ENCODE peak calls at places on chromosomes 6 and 20, in seven cellular contexts. One of them, this sample, is unnamed.

GRCh38 chr6:45422541-45423110 is 44.9 kb upstream of the SUPT3H start:
- DNase-seq in IMR-90: peak; percentile 55
- DNase-seq in upper lobe of right lung: no peak
- DNase-seq in neural crest cell: no peak
- DNase-seq in HCT116: no peak
- DNase-seq in heart right ventricle: peak; percentile 35
- DNase-seq in fibroblast of mammary gland: no peak
- DNase-seq in this sample: no peak

GRCh38 chr6:167450631-167451030 is 125.7 kb downstream of the TTLL2 start:
- DNase-seq in fibroblast of mammary gland: no peak
- DNase-seq in upper lobe of right lung: no peak
- DNase-seq in HCT116: no peak
- DNase-seq in neural crest cell: no peak
- DNase-seq in IMR-90: no peak
- DNase-seq in heart right ventricle: no peak
- DNase-seq in this sample: no peak

GRCh38 chr20:23061713-23062561 is 12.5 kb upstream of the THBD start:
- DNase-seq in heart right ventricle: peak; percentile 44
- DNase-seq in fibroblast of mammary gland: peak; percentile 74
- DNase-seq in neural crest cell: no peak
- DNase-seq in IMR-90: peak; percentile 57
- DNase-seq in HCT116: no peak
- DNase-seq in upper lobe of right lung: no peak
- DNase-seq in this sample: no peak

GRCh38 chr20:57663681-57664451 is 43.6 kb upstream of the ZBP1 start:
- DNase-seq in IMR-90: no peak
- DNase-seq in heart right ventricle: no peak
- DNase-seq in HCT116: no peak
- DNase-seq in upper lobe of right lung: peak; percentile 61
- DNase-seq in neural crest cell: no peak
- DNase-seq in fibroblast of mammary gland: no peak
- DNase-seq in this sample: no peak

GRCh38 chr6:32089082-32089828 is 19.9 kb downstream of the TNXB start:
- DNase-seq in heart right ventricle: no peak
- DNase-seq in upper lobe of right lung: peak; percentile 60
- DNase-seq in HCT116: no peak
- DNase-seq in IMR-90: no peak
- DNase-seq in neural crest cell: no peak
- DNase-seq in fibroblast of mammary gland: no peak
- DNase-seq in this sample: no peak

GRCh38 chr6:32882879-32883250 is 28.9 kb downstream of the PSMB9 start:
- DNase-seq in upper lobe of right lung: no peak
- DNase-seq in HCT116: no peak
- DNase-seq in IMR-90: peak; percentile 82
- DNase-seq in fibroblast of mammary gland: peak; percentile 86
- DNase-seq in neural crest cell: no peak
- DNase-seq in heart right ventricle: no peak
- DNase-seq in this sample: no peak

GRCh38 chr6:106272289-106272688 is 53.3 kb downstream of the ATG5 start:
- DNase-seq in upper lobe of right lung: no peak
- DNase-seq in HCT116: no peak
- DNase-seq in heart right ventricle: no peak
- DNase-seq in fibroblast of mammary gland: no peak
- DNase-seq in neural crest cell: no peak
- DNase-seq in IMR-90: no peak
- DNase-seq in this sample: no peak

GRCh38 chr6:44464527-44465310 is 77.2 kb downstream of the CDC5L start:
- DNase-seq in heart right ventricle: no peak
- DNase-seq in upper lobe of right lung: peak; percentile 74
- DNase-seq in fibroblast of mammary gland: peak; percentile 34
- DNase-seq in IMR-90: peak; percentile 22
- DNase-seq in neural crest cell: no peak
- DNase-seq in HCT116: no peak
- DNase-seq in this sample: no peak

GRCh38 chr6:54846857-54847721 is 518 bp downstream of the FAM83B start:
- DNase-seq in HCT116: no peak
- DNase-seq in neural crest cell: peak; percentile 14
- DNase-seq in heart right ventricle: peak; percentile 19
- DNase-seq in upper lobe of right lung: no peak
- DNase-seq in IMR-90: no peak
- DNase-seq in fibroblast of mammary gland: no peak
- DNase-seq in this sample: no peak

GRCh38 chr6:165308926-165309731 is at the start of gene C6orf118:
- DNase-seq in upper lobe of right lung: no peak
- DNase-seq in neural crest cell: peak; percentile 72
- DNase-seq in fibroblast of mammary gland: peak; percentile 47
- DNase-seq in HCT116: no peak
- DNase-seq in IMR-90: peak; percentile 59
- DNase-seq in heart right ventricle: peak; percentile 34
- DNase-seq in this sample: peak; percentile 81

GRCh38 chr20:50611128-50611810 is 80.1 kb downstream of the RIPOR3 start:
- DNase-seq in heart right ventricle: no peak
- DNase-seq in IMR-90: peak; percentile 36
- DNase-seq in HCT116: no peak
- DNase-seq in fibroblast of mammary gland: no peak
- DNase-seq in upper lobe of right lung: no peak
- DNase-seq in neural crest cell: no peak
- DNase-seq in this sample: no peak
- TF ChIP-seq CTCF in heart right ventricle: no peak
- TF ChIP-seq CTCF in IMR-90: no peak
- TF ChIP-seq CTCF in HCT116: no peak
- TF ChIP-seq CTCF in fibroblast of mammary gland: no peak
- TF ChIP-seq CTCF in upper lobe of right lung: no peak
- TF ChIP-seq CTCF in neural crest cell: no peak
- TF ChIP-seq CTCF in this sample: no peak

DNA sequence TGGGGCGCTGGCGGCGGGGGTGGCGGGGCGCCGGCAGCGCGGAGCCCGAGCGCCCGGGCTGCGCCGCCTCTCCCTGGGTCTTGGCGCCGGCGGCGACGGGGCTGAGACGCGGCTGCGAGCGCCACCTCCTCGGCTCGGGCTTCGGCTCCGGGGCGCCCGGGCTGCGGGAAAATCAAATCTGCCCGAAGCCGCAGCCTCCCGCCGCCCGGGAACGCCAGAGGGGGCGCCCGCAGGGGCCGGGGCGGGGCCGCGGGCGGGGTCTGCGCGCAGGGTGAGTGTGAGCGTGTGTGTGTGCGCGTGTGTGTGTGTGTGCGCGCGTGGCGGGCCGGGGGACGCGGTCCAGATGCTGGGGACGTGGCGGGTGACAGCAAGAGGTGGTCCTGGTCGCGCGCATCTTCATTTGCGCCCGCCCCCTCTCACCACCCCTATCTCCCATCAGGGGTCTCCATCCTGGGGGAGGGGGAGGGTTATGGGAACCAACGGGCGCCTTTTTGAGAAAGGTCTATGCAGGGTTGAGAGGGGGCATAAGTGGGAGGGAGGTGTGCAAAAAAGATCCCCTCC is 655 bp upstream of the CPNE5 start:
- DNase-seq in upper lobe of right lung: no peak
- DNase-seq in IMR-90: no peak
- DNase-seq in heart right ventricle: peak; percentile 67
- DNase-seq in fibroblast of mammary gland: no peak
- DNase-seq in neural crest cell: peak; percentile 51
- DNase-seq in HCT116: peak; percentile 4
- DNase-seq in this sample: no peak
- TF ChIP-seq CTCF in upper lobe of right lung: peak; percentile 26
- TF ChIP-seq CTCF in IMR-90: peak; percentile 34
- TF ChIP-seq CTCF in heart right ventricle: no peak
- TF ChIP-seq CTCF in fibroblast of mammary gland: no peak
- TF ChIP-seq CTCF in neural crest cell: peak; percentile 42
- TF ChIP-seq CTCF in HCT116: peak; percentile 26
- TF ChIP-seq CTCF in this sample: peak; percentile 56

DNA sequence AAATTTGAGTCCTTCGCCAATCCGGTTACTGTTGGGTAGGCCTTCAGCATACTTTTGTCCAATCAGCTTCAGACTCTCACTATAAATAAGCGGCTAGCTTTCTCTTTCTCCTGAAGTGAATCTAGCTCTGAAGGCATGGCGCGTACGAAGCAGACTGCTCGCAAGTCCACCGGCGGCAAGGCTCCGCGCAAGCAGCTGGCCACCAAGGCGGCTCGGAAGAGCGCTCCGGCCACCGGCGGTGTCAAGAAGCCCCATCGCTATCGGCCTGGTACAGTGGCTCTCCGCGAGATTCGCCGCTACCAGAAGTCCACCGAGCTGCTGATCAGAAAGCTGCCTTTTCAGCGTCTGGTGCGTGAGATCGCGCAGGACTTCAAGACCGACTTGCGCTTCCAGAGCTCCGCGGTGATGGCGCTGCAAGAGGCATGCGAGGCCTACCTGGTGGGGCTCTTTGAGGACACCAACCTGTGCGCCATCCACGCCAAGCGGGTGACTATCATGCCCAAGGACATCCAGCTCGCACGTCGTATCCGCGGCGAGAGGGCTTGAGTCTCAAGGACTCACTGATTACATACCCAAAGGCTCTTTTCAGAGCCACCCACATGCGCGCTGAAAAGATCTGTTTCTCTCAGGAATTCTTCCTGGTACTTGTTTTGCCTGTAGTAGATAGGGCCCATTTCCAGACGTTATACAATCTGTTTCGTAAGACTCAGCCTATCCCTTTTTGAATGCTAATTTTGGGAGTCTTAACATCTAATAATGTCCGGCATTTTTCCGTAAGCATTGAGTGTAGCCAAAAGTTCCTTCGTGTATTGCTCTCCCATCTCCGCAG is 102.0 kb downstream of the OR2B2 start:
- DNase-seq in fibroblast of mammary gland: peak; percentile 97
- DNase-seq in heart right ventricle: peak; percentile 54
- DNase-seq in upper lobe of right lung: peak; percentile 81
- DNase-seq in HCT116: peak; percentile 97
- DNase-seq in IMR-90: peak; percentile 98
- DNase-seq in neural crest cell: peak; percentile 67
- DNase-seq in this sample: no peak
- TF ChIP-seq CTCF in fibroblast of mammary gland: no peak
- TF ChIP-seq CTCF in heart right ventricle: no peak
- TF ChIP-seq CTCF in upper lobe of right lung: no peak
- TF ChIP-seq CTCF in HCT116: no peak
- TF ChIP-seq CTCF in IMR-90: peak; percentile 16
- TF ChIP-seq CTCF in neural crest cell: no peak
- TF ChIP-seq CTCF in this sample: no peak

GRCh38 chr6:111872521-111873177 is 603 bp downstream of the FYN start:
- DNase-seq in IMR-90: peak; percentile 30
- DNase-seq in fibroblast of mammary gland: peak; percentile 42
- DNase-seq in upper lobe of right lung: no peak
- DNase-seq in heart right ventricle: peak; percentile 51
- DNase-seq in neural crest cell: peak; percentile 37
- DNase-seq in HCT116: no peak
- DNase-seq in this sample: peak; percentile 78
- TF ChIP-seq CTCF in IMR-90: peak; percentile 15
- TF ChIP-seq CTCF in fibroblast of mammary gland: no peak
- TF ChIP-seq CTCF in upper lobe of right lung: peak; percentile 6
- TF ChIP-seq CTCF in heart right ventricle: no peak
- TF ChIP-seq CTCF in neural crest cell: no peak
- TF ChIP-seq CTCF in HCT116: no peak
- TF ChIP-seq CTCF in this sample: peak; percentile 24

This sample was measured in type B pancreatic cell.